ENCODE peak calls at places on chromosomes 4 and X, in six cellular contexts. M, S, J, C, R and A are unnamed samples.

GRCh38 chr4:3297066-3297859 is 4.4 kb downstream of the RGS12 start:
- DNase-seq in J (no peak), M (no peak), S (no peak), R (no peak), C (no peak), A (no peak)

GRCh38 chr4:145507636-145508035 is 26.0 kb downstream of the SMAD1 start:
- DNase-seq in R (no peak), J (no peak), M (no peak), S (no peak), C (no peak), A (no peak)

GRCh38 chrX:44062842-44063241 is 89.7 kb upstream of the NDP start:
- DNase-seq in C (no peak), S (no peak), J (peak; percentile 9), R (no peak), M (no peak), A (no peak)

GRCh38 chr4:142845293-142846070 is 619 bp downstream of the INPP4B start:
- DNase-seq in C (peak; percentile 5), M (peak; percentile 9), R (peak; percentile 28), J (no peak), S (peak; percentile 2), A (no peak)

GRCh38 chr4:120440730-120441129 is 374.1 kb upstream of the MAD2L1 start:
- DNase-seq in M (no peak), S (no peak), J (no peak), C (no peak), R (no peak), A (no peak)

GRCh38 chr4:89657931-89658700 is 178.8 kb downstream of the SNCA start:
- DNase-seq in R (peak; percentile 19), J (no peak), S (no peak), M (peak; percentile 78), C (no peak), A (no peak)

GRCh38 chr4:138192113-138192512 is 50.0 kb downstream of the SLC7A11 start:
- DNase-seq in J (peak; percentile 31), S (no peak), R (no peak), M (no peak), C (no peak), A (no peak)

GRCh38 chr4:69800599-69800998 is 40.2 kb upstream of the SULT1B1 start:
- DNase-seq in S (no peak), M (no peak), J (no peak), R (no peak), C (no peak), A (no peak)

GRCh38 chrX:110741213-110741796 is 54.3 kb downstream of the CHRDL1 start:
- DNase-seq in S (no peak), R (peak; percentile 8), M (no peak), J (no peak), C (no peak), A (no peak)

GRCh38 chr4:94548571-94548970 is 96.8 kb downstream of the PDLIM5 start:
- DNase-seq in R (peak; percentile 47), S (no peak), C (no peak), J (peak; percentile 9), M (no peak), A (no peak)

GRCh38 chrX:46637937-46638336 is 64.4 kb downstream of the CHST7 start:
- DNase-seq in C (no peak), R (no peak), J (peak; percentile 6), M (no peak), S (no peak), A (no peak)

GRCh38 chr4:83389756-83390505 is 55.3 kb upstream of the HPSE start:
- DNase-seq in C (no peak), J (no peak), S (no peak), M (no peak), R (no peak), A (no peak)

GRCh38 chr4:8568068-8568668 is 12.0 kb upstream of the GPR78 start:
- DNase-seq in C (no peak), S (no peak), R (no peak), J (no peak), M (no peak), A (no peak)

GRCh38 chr4:154559931-154560801 is 2.6 kb upstream of the FGB start:
- DNase-seq in C (no peak), J (no peak), R (peak; percentile 50), S (no peak), M (no peak), A (no peak)

GRCh38 chr4:7627251-7628250 is 192.8 kb upstream of the PSAPL1 start:
- DNase-seq in M (no peak), J (no peak), S (no peak), C (no peak), R (no peak), A (no peak)

GRCh38 chr4:183443609-183444148 is 757 bp upstream of the CDKN2AIP start:
- DNase-seq in M (no peak), J (peak; percentile 25), R (no peak), S (peak; percentile 46), C (no peak), A (peak; percentile 64)